ENCODE peak calls at places on chromosomes 6 and 20, in eight cellular contexts. J is cardiac fibroblast, X is AG09319, B is stomach, L is body of pancreas, V is T-helper 2 cell, K is GM12865, A is fibroblast of the aortic adventitia. Z is an unnamed sample.

GRCh38 chr20:37543828-37544227 is 16.2 kb upstream of the BLCAP start:
- DNase-seq in J (peak), X (no peak), V (no peak), K (no peak), B (no peak), A (peak), L (no peak), Z (no peak)

GRCh38 chr20:50762435-50763201 is 31.2 kb downstream of the PARD6B start:
- DNase-seq in X (no peak), K (no peak), A (peak), B (peak), V (no peak), J (peak), L (peak), Z (no peak)

GRCh38 chr6:67974931-67975330 is 660.2 kb upstream of the ADGRB3 start:
- DNase-seq in J (no peak), V (no peak), K (no peak), X (no peak), L (no peak), A (no peak), B (no peak), Z (no peak)

GRCh38 chr6:7727150-7727950 is 1.5 kb downstream of the BMP6 start:
- DNase-seq in V (no peak), X (no peak), B (no peak), A (peak), K (peak), J (peak), L (peak), Z (no peak)

GRCh38 chr20:49278817-49279676 is 1.2 kb upstream of the ZNFX1 start:
- DNase-seq in J (peak), V (no peak), A (no peak), X (no peak), B (no peak), L (peak), K (peak), Z (no peak)

GRCh38 chr6:75532521-75532920 is 38.9 kb upstream of the FILIP1 start:
- DNase-seq in J (peak), A (peak), X (no peak), K (no peak), B (no peak), V (no peak), L (no peak), Z (no peak)

GRCh38 chr6:168147205-168147738 is 68.3 kb upstream of the FRMD1 start:
- DNase-seq in K (no peak), V (no peak), B (no peak), A (no peak), X (no peak), L (no peak), J (no peak), Z (no peak)

GRCh38 chr6:54491431-54491830 is 183.2 kb downstream of the TINAG start:
- DNase-seq in L (no peak), V (no peak), A (no peak), B (no peak), K (no peak), X (no peak), J (no peak), Z (no peak)

GRCh38 chr6:168060521-168060931 is 18.5 kb downstream of the FRMD1 start:
- DNase-seq in L (peak), V (no peak), A (peak), J (peak), B (peak), K (no peak), X (peak), Z (no peak)

GRCh38 chr20:24634855-24635254 is 165.4 kb downstream of the SYNDIG1 start:
- DNase-seq in L (no peak), V (no peak), X (peak), B (no peak), K (no peak), A (peak), J (peak), Z (no peak)

GRCh38 chr6:125445054-125445453 is 143.3 kb upstream of the HDDC2 start:
- DNase-seq in A (no peak), L (no peak), X (no peak), K (no peak), V (no peak), J (no peak), B (no peak), Z (no peak)

GRCh38 chr6:12420626-12421025 is 130.5 kb downstream of the EDN1 start:
- DNase-seq in J (no peak), A (no peak), V (no peak), X (no peak), B (no peak), L (no peak), K (no peak), Z (no peak)

GRCh38 chr6:169285165-169285564 is 31.5 kb upstream of the THBS2 start:
- DNase-seq in J (no peak), B (no peak), K (no peak), V (no peak), L (no peak), A (no peak), X (no peak), Z (no peak)

GRCh38 chr6:56667336-56667735 is 24.6 kb upstream of the DST start:
- DNase-seq in A (no peak), L (no peak), B (no peak), K (no peak), J (no peak), V (no peak), X (no peak), Z (no peak)

GRCh38 chr6:49606696-49607390 is 29.8 kb downstream of the RHAG start:
- DNase-seq in J (peak), A (peak), L (peak), K (peak), B (no peak), X (peak), V (no peak), Z (no peak)

GRCh38 chr6:74177496-74177895 is 481.5 kb downstream of the CD109 start:
- DNase-seq in B (no peak), X (no peak), L (no peak), A (no peak), J (no peak), K (no peak), V (no peak), Z (no peak)

GRCh38 chr6:56959938-56960337 is 5.0 kb downstream of the BEND6 start:
- DNase-seq in B (no peak), V (no peak), A (peak), X (no peak), J (no peak), L (no peak), K (no peak), Z (no peak)

GRCh38 chr6:11810039-11810541 is 31.5 kb upstream of the ADTRP start:
- DNase-seq in A (peak), K (no peak), X (peak), V (no peak), B (peak), L (peak), J (peak), Z (no peak)

GRCh38 chr20:50572922-50573777 is 63.0 kb downstream of the PTPN1 start:
- DNase-seq in V (no peak), K (no peak), X (peak), B (no peak), L (no peak), J (peak), A (peak), Z (no peak)

GRCh38 chr20:53809242-53809641 is 215.6 kb upstream of the ZNF217 start:
- DNase-seq in B (no peak), V (no peak), L (no peak), K (no peak), J (no peak), X (no peak), A (no peak), Z (no peak)

GRCh38 chr20:50746138-50746940 is 15.0 kb downstream of the PARD6B start:
- DNase-seq in B (no peak), V (no peak), K (no peak), A (no peak), L (peak), J (peak), X (no peak), Z (no peak)

GRCh38 chr20:61682114-61682997 is 383.3 kb downstream of the TAF4 start:
- DNase-seq in L (no peak), A (no peak), X (no peak), B (no peak), V (no peak), K (no peak), J (no peak), Z (no peak)